ENCODE peak calls at places on chromosomes 16 and 17, in ten cellular contexts. D is A549; I is psoas muscle; L is PC-3; F is MM.1S; J is IMR-90; P is fibroblast of lung; R is CD8-positive, alpha-beta T cell; Y is body of pancreas; V is adrenal gland. B is an unnamed sample.
A peak's percentile ranks its signal among the peaks of the same experiment; 100 is the strongest.

GRCh38 chr16:31464348-31464769 is 5.1 kb downstream of the ARMC5 start:
- DNase-seq in D (no peak), I (no peak), L (no peak), F (no peak), J (no peak), P (no peak), R (no peak), Y (no peak), V (no peak), B (no peak)

GRCh38 chr17:8707232-8707590 is 37.4 kb downstream of the CCDC42 start:
- DNase-seq in D (no peak), I (no peak), L (no peak), F (no peak), J (no peak), P (no peak), R (no peak), Y (no peak), V (no peak), B (no peak)

GRCh38 chr17:17929655-17930380 is 42.4 kb downstream of the TOM1L2 start:
- DNase-seq in D (no peak), I (no peak), L (no peak), F (no peak), J (peak; percentile 42), P (no peak), R (no peak), Y (no peak), V (no peak), B (peak; percentile 17)

GRCh38 chr16:85296859-85297698 is 184.8 kb upstream of the CIBAR2 start:
- DNase-seq in D (peak; percentile 79), I (no peak), L (peak; percentile 49), F (peak; percentile 36), J (no peak), P (no peak), R (peak; percentile 71), Y (peak; percentile 68), V (no peak), B (no peak)

GRCh38 chr17:17626840-17627239 is 35.3 kb upstream of the PEMT start:
- DNase-seq in D (no peak), I (no peak), L (no peak), F (no peak), J (no peak), P (no peak), R (no peak), Y (no peak), V (no peak), B (no peak)

GRCh38 chr16:69286941-69287713 is 24.0 kb upstream of the VPS4A start:
- DNase-seq in D (peak; percentile 25), I (peak; percentile 79), L (peak; percentile 65), F (peak; percentile 73), J (peak; percentile 78), P (peak; percentile 89), R (no peak), Y (peak; percentile 34), V (peak; percentile 39), B (no peak)

GRCh38 chr17:885971-886571 is 93.5 kb downstream of the NXN start:
- DNase-seq in D (no peak), I (peak; percentile 79), L (no peak), F (no peak), J (no peak), P (peak; percentile 43), R (no peak), Y (peak; percentile 86), V (peak; percentile 48), B (no peak)

GRCh38 chr17:2926019-2926650 is 129.9 kb downstream of the RAP1GAP2 start:
- DNase-seq in D (no peak), I (no peak), L (peak; percentile 75), F (no peak), J (peak; percentile 57), P (no peak), R (no peak), Y (no peak), V (no peak), B (peak; percentile 91)

GRCh38 chr16:78216166-78216745 is 116.8 kb downstream of the WWOX start:
- DNase-seq in D (no peak), I (no peak), L (no peak), F (no peak), J (no peak), P (no peak), R (no peak), Y (no peak), V (no peak), B (no peak)

GRCh38 chr17:44198721-44199552 is 747 bp downstream of the ATXN7L3 start:
- DNase-seq in D (peak; percentile 85), I (peak; percentile 68), L (peak; percentile 55), F (peak; percentile 46), J (peak; percentile 28), P (peak; percentile 59), R (peak; percentile 75), Y (peak; percentile 64), V (peak; percentile 74), B (no peak)

GRCh38 chr16:67525176-67525860 is 3.3 kb upstream of the RIPOR1 start:
- DNase-seq in D (no peak), I (no peak), L (no peak), F (no peak), J (peak; percentile 37), P (no peak), R (no peak), Y (no peak), V (no peak), B (no peak)

GRCh38 chr17:3003401-3004149 is 59.8 kb downstream of the OR1D5 start:
- DNase-seq in D (no peak), I (peak; percentile 35), L (no peak), F (no peak), J (no peak), P (no peak), R (no peak), Y (no peak), V (peak; percentile 37), B (no peak)

GRCh38 chr17:72076678-72077030 is 44.2 kb upstream of the SOX9 start:
- DNase-seq in D (no peak), I (no peak), L (no peak), F (no peak), J (no peak), P (no peak), R (no peak), Y (no peak), V (no peak), B (no peak)

GRCh38 chr16:24976061-24976779 is 38.9 kb downstream of the ARHGAP17 start:
- DNase-seq in D (no peak), I (no peak), L (no peak), F (no peak), J (no peak), P (no peak), R (no peak), Y (no peak), V (no peak), B (no peak)

GRCh38 chr17:1715803-1716075 is 5.6 kb upstream of the TLCD2 start:
- DNase-seq in D (no peak), I (no peak), L (no peak), F (no peak), J (no peak), P (no peak), R (no peak), Y (no peak), V (no peak), B (no peak)

GRCh38 chr16:21190599-21190998 is 20.8 kb downstream of the ZP2 start:
- DNase-seq in D (no peak), I (no peak), L (no peak), F (no peak), J (peak; percentile 11), P (peak; percentile 36), R (no peak), Y (no peak), V (no peak), B (no peak)

DNA sequence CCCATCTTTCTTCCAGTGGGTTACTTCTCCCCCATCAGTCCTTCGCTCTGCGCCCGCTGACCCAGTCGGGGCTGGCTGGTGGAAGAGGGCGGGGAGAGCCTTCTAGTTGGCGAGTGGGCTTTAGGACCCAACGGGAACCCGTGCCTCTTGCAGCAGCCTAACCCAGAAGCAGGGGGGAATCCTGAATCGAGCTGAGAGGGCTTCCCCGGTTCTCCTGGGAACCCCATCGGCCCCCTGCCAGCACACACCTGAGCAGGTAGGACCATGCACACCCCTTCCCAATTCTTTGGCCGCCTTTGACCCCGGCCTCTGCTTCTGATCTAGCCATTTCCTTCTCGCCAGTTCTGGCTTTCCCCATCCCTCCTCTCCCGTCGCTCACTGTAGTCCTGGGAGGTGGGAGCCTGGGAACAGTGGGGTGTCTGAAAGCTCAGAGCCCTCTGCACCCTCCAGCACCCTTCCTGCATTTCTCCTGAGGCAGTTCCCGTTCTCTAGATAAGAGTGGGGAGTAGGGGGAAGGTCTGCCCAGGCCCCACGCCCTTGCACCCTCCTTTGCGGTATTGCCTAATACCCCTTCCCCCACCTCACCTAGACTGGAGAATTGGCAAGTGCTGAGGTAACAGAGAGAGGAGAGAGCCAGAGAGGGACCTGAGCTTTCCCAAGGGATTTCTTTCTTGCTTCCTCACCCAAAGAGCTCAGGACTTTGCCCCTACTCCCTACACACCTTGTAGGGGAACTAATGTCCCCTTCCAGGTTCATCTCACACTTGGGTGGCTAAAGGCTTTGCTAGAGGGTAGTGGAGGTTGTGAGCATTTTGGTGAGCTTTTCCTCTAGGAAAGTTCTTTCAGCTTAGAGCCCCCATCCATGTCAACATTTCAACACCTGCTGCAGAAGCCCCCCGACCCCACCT is at the start of gene RARA:
- DNase-seq in D (peak; percentile 77), I (peak; percentile 52), L (no peak), F (no peak), J (no peak), P (peak; percentile 48), R (no peak), Y (peak; percentile 46), V (no peak), B (no peak)
- H3K4me1 ChIP-seq in D (peaks cover 82% of the 10 kb centered on the region), I (peaks cover 78% of the 10 kb centered on the region), L (peaks cover 56% of the 10 kb centered on the region), F (peaks cover 80% of the 10 kb centered on the region), J (peaks cover 58% of the 10 kb centered on the region), P (peaks cover 62% of the 10 kb centered on the region), R (peaks cover 73% of the 10 kb centered on the region), Y (peaks cover 55% of the 10 kb centered on the region), V (peaks cover 76% of the 10 kb centered on the region), B (peaks cover 68% of the 10 kb centered on the region)

GRCh38 chr17:27893834-27894503 is 804 bp upstream of the LYRM9 start:
- DNase-seq in D (no peak), I (no peak), L (no peak), F (no peak), J (no peak), P (no peak), R (no peak), Y (no peak), V (no peak), B (no peak)
- H3K4me3 ChIP-seq in D (peak overlapping the region; percentile 48), I (peak overlapping the region; percentile 90), L (no peak overlapping the region), F (no peak overlapping the region), J (no peak overlapping the region), P (no peak overlapping the region), R (no peak overlapping the region), Y (no peak overlapping the region), V (no peak overlapping the region), B (peak overlapping the region; percentile 42)

GRCh38 chr17:81058263-81058871 is 23.4 kb downstream of the BAIAP2 start:
- DNase-seq in D (no peak), I (no peak), L (no peak), F (no peak), J (no peak), P (no peak), R (no peak), Y (no peak), V (no peak), B (no peak)
- TF ChIP-seq CTCF in D (no peak), I (no peak), L (no peak), F (no peak), J (no peak), P (no peak), R (no peak), Y (no peak), V (no peak), B (no peak)

DNA sequence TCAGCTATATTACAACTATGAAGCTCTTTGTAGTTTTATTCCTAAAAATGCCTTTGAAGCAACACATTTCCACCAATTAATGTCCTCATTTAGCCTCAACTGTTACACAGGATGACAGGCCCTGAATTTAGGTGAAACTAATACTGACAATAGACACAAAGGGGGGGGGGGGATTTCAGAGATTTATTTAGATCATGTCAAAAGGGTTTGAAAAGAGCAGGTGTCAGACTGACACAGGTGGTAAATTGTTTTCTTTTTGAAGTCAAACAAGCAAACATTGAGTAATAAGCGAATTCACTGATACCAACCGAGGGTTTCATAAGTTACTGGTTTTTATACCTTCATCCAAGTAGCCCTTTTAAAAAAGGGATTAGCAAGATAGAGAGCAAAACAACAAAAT is 40.8 kb downstream of the KANSL1 start:
- DNase-seq in D (no peak), I (no peak), L (no peak), F (peak; percentile 85), J (no peak), P (no peak), R (no peak), Y (no peak), V (no peak), B (no peak)
- H3K4me1 ChIP-seq in D (peaks cover 64% of the 10 kb centered on the region), I (peaks cover 84% of the 10 kb centered on the region), L (peaks cover 22% of the 10 kb centered on the region), F (peaks cover 36% of the 10 kb centered on the region), J (peaks cover 14% of the 10 kb centered on the region), P (peaks cover 6% of the 10 kb centered on the region), R (peaks cover 94% of the 10 kb centered on the region), Y (peaks cover 78% of the 10 kb centered on the region), V (peaks cover 85% of the 10 kb centered on the region), B (peaks cover 21% of the 10 kb centered on the region)

B was measured in RWPE2.